ENCODE peak calls at places on chromosomes 11 and 22, in four cellular contexts. E is activated CD4-positive, CD25-positive, alpha-beta regulatory T cell treated with anti-CD3 and anti-CD28 coated beads, Interleukin-2, amount 50 U/mL, for 72 hours; P is thyroid gland; V is activated gamma-delta T cell treated with Interleukin-2 at 50 U/mL for 16 hours. L is an unnamed sample.

GRCh38 chr11:1500466-1501420 is 14.2 kb upstream of the MOB2 start:
- DNase-seq in E (no peak), P (no peak), V (no peak), L (no peak)

GRCh38 chr22:46908641-46909107 is 146.2 kb downstream of the TBC1D22A start:
- DNase-seq in E (no peak), P (no peak), V (no peak), L (no peak)

GRCh38 chr11:64056213-64056785 is 20.6 kb downstream of the FLRT1 start:
- DNase-seq in E (no peak), P (no peak), V (no peak), L (no peak)

GRCh38 chr22:49303061-49303735 is 524.5 kb downstream of the BRD1 start:
- DNase-seq in E (peak), P (no peak), V (no peak), L (no peak)

GRCh38 chr11:95977534-95978174 is 53.7 kb upstream of the MTMR2 start:
- DNase-seq in E (no peak), P (no peak), V (no peak), L (no peak)

GRCh38 chr11:45807792-45808238 is 2.9 kb downstream of the SLC35C1 start:
- DNase-seq in E (no peak), P (no peak), V (no peak), L (no peak)

GRCh38 chr22:46809153-46809885 is 46.9 kb downstream of the TBC1D22A start:
- DNase-seq in E (no peak), P (no peak), V (no peak), L (no peak)

GRCh38 chr11:104678408-104678807 is 219.9 kb downstream of the CASP12 start:
- DNase-seq in E (no peak), P (no peak), V (no peak), L (no peak)

GRCh38 chr11:78823588-78823987 is 248.9 kb upstream of the NARS2 start:
- DNase-seq in E (no peak), P (no peak), V (no peak), L (peak)

GRCh38 chr22:39028281-39028680 is 7.4 kb downstream of the APOBEC3D start:
- DNase-seq in E (no peak), P (no peak), V (no peak), L (no peak)

GRCh38 chr22:47607486-47607885 is 845.0 kb downstream of the TBC1D22A start:
- DNase-seq in E (no peak), P (no peak), V (no peak), L (no peak)

GRCh38 chr22:31394326-31394725 is 5.1 kb upstream of the DRG1 start:
- DNase-seq in E (no peak), P (no peak), V (no peak), L (no peak)

GRCh38 chr11:129853508-129854228 is 38.0 kb downstream of the TMEM45B start:
- DNase-seq in E (peak), P (peak), V (peak), L (peak)